ENCODE peak calls at places on chromosomes 12 and 14, in four cellular contexts. T is neuronal stem cell, U is IMR-90, V is H9. L is an unnamed sample. For H3K79me1, the result is how much of the 10 kb centered on the place peaks cover.

GRCh38 chr12:82625523-82625922 is 61.2 kb upstream of the TMTC2 start:
- DNase-seq in U (no peak), V (no peak), T (peak), L (peak)

GRCh38 chr12:113241191-113242017 is 20.1 kb downstream of the TPCN1 start:
- DNase-seq in U (peak), V (peak), T (no peak), L (no peak)

GRCh38 chr12:48765753-48766162 is 23.1 kb downstream of the ADCY6 start:
- DNase-seq in V (no peak), U (peak), T (no peak), L (no peak)

GRCh38 chr14:92917041-92917940 is 5.7 kb upstream of the CHGA start:
- DNase-seq in V (no peak), T (no peak), U (no peak), L (no peak)

GRCh38 chr12:31859232-31859977 is 99.8 kb upstream of the RESF1 start:
- DNase-seq in V (no peak), T (no peak), U (no peak), L (no peak)

GRCh38 chr14:103696466-103697071 is 18.7 kb downstream of the XRCC3 start:
- DNase-seq in U (peak), T (no peak), V (no peak), L (no peak)

GRCh38 chr12:121452356-121453021 is 52.6 kb downstream of the RNF34 start:
- DNase-seq in U (no peak), V (no peak), T (no peak), L (no peak)

GRCh38 chr12:96985515-96986362 is 78.7 kb downstream of the NEDD1 start:
- DNase-seq in T (no peak), V (peak), U (no peak), L (peak)

GRCh38 chr12:22668441-22668840 is 43.5 kb downstream of the ETNK1 start:
- DNase-seq in U (no peak), V (no peak), T (no peak), L (no peak)

GRCh38 chr12:129413295-129413694 is 490.5 kb downstream of the TMEM132D start:
- DNase-seq in T (no peak), V (no peak), U (no peak), L (no peak)

GRCh38 chr14:94124582-94125377 is 4.6 kb downstream of the IFI27L2 start:
- DNase-seq in T (no peak), V (peak), U (no peak), L (no peak)

GRCh38 chr12:92107621-92108131 is 38.0 kb downstream of the BTG1 start:
- DNase-seq in T (peak), U (no peak), V (peak), L (peak)

GRCh38 chr14:84399296-84399910 is 1130.5 kb upstream of the FLRT2 start:
- DNase-seq in V (no peak), U (no peak), T (no peak), L (no peak)

GRCh38 chr12:3698218-3698974 is 54.5 kb downstream of the CRACR2A start:
- DNase-seq in V (no peak), T (no peak), U (peak), L (no peak)

GRCh38 chr12:3896851-3897351 is 23.7 kb upstream of the PARP11 start:
- DNase-seq in U (no peak), T (no peak), V (no peak), L (peak)

GRCh38 chr12:94277426-94278000 is 129.1 kb downstream of the PLXNC1 start:
- DNase-seq in U (peak), T (no peak), V (no peak), L (no peak)

GRCh38 chr14:68723808-68724268 is 69.0 kb downstream of the ZFP36L1 start:
- DNase-seq in U (no peak), V (no peak), T (no peak), L (no peak)

GRCh38 chr14:82724296-82724695 is 1190.6 kb upstream of the SEL1L start:
- DNase-seq in U (no peak), V (no peak), T (no peak), L (no peak)

GRCh38 chr14:29465095-29465494 is 462.6 kb downstream of the PRKD1 start:
- DNase-seq in U (peak), V (no peak), T (no peak), L (no peak)

GRCh38 chr12:905273-906076 is 44.0 kb downstream of the RAD52 start:
- DNase-seq in U (no peak), T (no peak), V (no peak), L (peak)

GRCh38 chr12:128069359-128069997 is 197.5 kb upstream of the TMEM132C start:
- DNase-seq in V (peak), U (peak), T (peak), L (peak)

GRCh38 chr12:27261866-27262265 is 17.8 kb downstream of the STK38L start:
- DNase-seq in T (no peak), U (peak), V (no peak), L (no peak)

GRCh38 chr12:118618695-118619094 is 242.3 kb downstream of the SUDS3 start:
- DNase-seq in T (no peak), U (no peak), V (no peak), L (no peak)

GRCh38 chr14:24339284-24340151 is at the start of gene RIPK3:
- DNase-seq in U (no peak), V (peak), T (no peak), L (no peak)

GRCh38 chr14:85576848-85577541 is 47.1 kb downstream of the FLRT2 start:
- DNase-seq in V (no peak), T (no peak), U (peak), L (no peak)

GRCh38 chr12:1797011-1797901 is 23.1 kb upstream of the LRTM2 start:
- DNase-seq in T (no peak), V (peak), U (no peak), L (no peak)

GRCh38 chr12:10211975-10212622 is 578 bp upstream of the GABARAPL1 start:
- DNase-seq in U (peak), V (peak), T (peak), L (peak)

GRCh38 chr12:41466762-41467270 is 278.7 kb downstream of the PDZRN4 start:
- DNase-seq in U (no peak), V (peak), T (no peak), L (peak)

GRCh38 chr14:86450075-86450474 is 920.1 kb downstream of the FLRT2 start:
- DNase-seq in V (no peak), U (peak), T (no peak), L (no peak)

GRCh38 chr14:54606631-54607133 is 39.8 kb downstream of the SAMD4A start:
- DNase-seq in T (no peak), V (no peak), U (peak), L (no peak)

GRCh38 chr12:91404362-91404899 is 221.8 kb upstream of the DCN start:
- DNase-seq in T (no peak), U (no peak), V (no peak), L (no peak)

GRCh38 chr12:125835852-125836251 is 770.6 kb downstream of the AACS start:
- DNase-seq in U (no peak), V (no peak), T (no peak), L (no peak)

GRCh38 chr12:107429006-107429698 is 256.4 kb upstream of the PWP1 start:
- DNase-seq in V (no peak), U (no peak), T (no peak), L (no peak)

GRCh38 chr14:103315368-103315911 is 18.6 kb upstream of the EIF5 start:
- DNase-seq in U (peak), T (no peak), V (no peak), L (no peak)

GRCh38 chr14:33184587-33184986 is 245.9 kb downstream of the NPAS3 start:
- DNase-seq in U (no peak), V (no peak), T (no peak), L (peak)

GRCh38 chr14:100688598-100689499 is 37.8 kb upstream of the DLK1 start:
- DNase-seq in U (peak), V (no peak), T (no peak), L (peak)

GRCh38 chr14:58298880-58299664 is 717 bp downstream of the ARID4A start:
- DNase-seq in V (peak), T (peak), U (no peak), L (peak)

GRCh38 chr12:124745891-124746570 is 117.6 kb downstream of the SCARB1 start:
- DNase-seq in U (peak), V (peak), T (peak), L (peak)

GRCh38 chr12:124743479-124744272 is 120.0 kb downstream of the SCARB1 start:
- DNase-seq in T (no peak), U (no peak), V (no peak), L (no peak)

GRCh38 chr12:124744273-124744640 is 119.4 kb downstream of the SCARB1 start:
- DNase-seq in U (no peak), T (no peak), V (no peak), L (no peak)

GRCh38 chr12:124745468-124745890 is 118.2 kb downstream of the SCARB1 start:
- DNase-seq in U (no peak), T (no peak), V (no peak), L (no peak)

DNA sequence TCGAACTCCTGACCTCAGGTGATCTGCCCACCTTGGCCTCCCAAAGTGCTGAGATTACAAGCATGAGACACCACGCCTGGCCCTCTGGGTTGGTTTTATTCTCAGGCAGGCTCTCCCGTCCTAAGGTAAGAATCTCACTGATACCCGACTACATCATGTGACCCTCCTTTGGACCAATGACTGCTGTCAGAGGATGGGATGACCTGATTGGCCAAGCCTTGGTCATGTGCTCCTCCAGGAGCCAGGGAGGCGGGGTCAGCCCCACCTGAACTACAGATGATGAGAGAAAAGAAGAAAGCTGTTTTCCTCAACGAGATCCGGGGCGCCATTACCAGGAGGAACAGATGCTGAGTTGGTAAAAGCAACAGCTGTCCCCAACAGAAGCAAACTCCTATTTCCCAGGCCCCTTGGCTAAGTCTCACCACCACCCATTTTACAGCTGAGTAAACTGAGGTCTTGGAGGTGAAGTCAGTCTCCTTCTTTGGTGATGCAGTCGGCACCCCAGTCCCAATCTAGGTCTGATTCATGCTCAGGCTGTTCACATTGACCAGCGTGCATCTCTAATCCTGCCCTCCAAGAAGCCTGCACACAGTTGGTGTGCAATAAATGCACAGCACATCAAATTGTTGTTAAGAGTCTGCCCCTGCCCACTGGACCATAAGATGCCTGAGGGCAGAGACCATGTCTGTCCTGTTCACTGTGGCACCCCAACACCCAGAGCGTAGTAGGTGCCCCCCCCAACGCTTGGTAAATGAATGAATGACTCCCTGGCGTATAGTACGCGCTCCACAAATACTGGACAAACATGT is 118.8 kb downstream of the SCARB1 start:
- DNase-seq in V (peak), U (no peak), T (no peak), L (peak)
- H2BK5ac ChIP-seq in V (no peak), U (no peak), T (no peak), L (no peak)

DNA sequence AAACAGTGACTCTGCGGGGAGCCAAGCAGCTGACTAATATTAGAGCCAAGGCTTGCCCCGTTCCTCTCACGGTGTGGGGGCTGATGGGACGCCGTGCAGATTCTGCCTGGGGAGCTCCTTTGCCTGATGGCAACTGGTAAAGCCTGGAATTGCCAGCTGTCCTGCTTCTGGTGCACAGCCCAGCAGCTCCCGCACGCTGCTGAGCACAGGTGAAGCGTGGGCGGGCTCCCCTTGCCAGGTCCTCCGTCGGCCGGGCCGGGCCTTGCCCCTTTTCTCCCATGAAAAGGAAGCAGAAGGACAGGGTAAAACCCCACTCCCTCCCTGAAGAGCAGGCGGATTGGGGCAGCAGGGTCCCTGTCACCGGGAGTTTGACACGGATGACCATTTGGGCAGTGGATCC is 79.0 kb downstream of the WDR20 start:
- DNase-seq in T (no peak), V (no peak), U (no peak), L (no peak)
- H3K79me1 ChIP-seq in T (under half), V (under half), U (half or more), L (under half)

GRCh38 chr12:59652098-59652497 is 56.3 kb downstream of the SLC16A7 start:
- DNase-seq in V (no peak), U (no peak), T (no peak), L (no peak)

GRCh38 chr12:59650594-59651229 is 54.9 kb downstream of the SLC16A7 start:
- DNase-seq in U (peak), V (no peak), T (no peak), L (no peak)

GRCh38 chr12:59649203-59649602 is 53.4 kb downstream of the SLC16A7 start:
- DNase-seq in T (no peak), V (no peak), U (peak), L (no peak)

GRCh38 chr12:59654061-59654460 is 58.2 kb downstream of the SLC16A7 start:
- DNase-seq in U (no peak), V (no peak), T (no peak), L (no peak)

GRCh38 chr12:59651230-59651920 is 55.5 kb downstream of the SLC16A7 start:
- DNase-seq in T (no peak), U (peak), V (no peak), L (peak)
- H3K27ac ChIP-seq in T (no peak), U (no peak), V (no peak), L (no peak)

GRCh38 chr14:60649815-60650381 is 621 bp upstream of the SIX1 start:
- DNase-seq in U (peak), T (peak), V (peak), L (peak)
- H2BK5ac ChIP-seq in U (peak), T (peak), V (no peak), L (no peak)

GRCh38 chr14:105329411-105330200 is 15.1 kb downstream of the PACS2 start:
- DNase-seq in U (no peak), V (no peak), T (no peak), L (no peak)
- H3K79me1 ChIP-seq in U (half or more), V (under half), T (under half), L (under half)

GRCh38 chr12:12115531-12115930 is 44.8 kb downstream of the BCL2L14 start:
- DNase-seq in T (no peak), V (no peak), U (no peak), L (no peak)
- H3K27ac ChIP-seq in T (no peak), V (no peak), U (no peak), L (no peak)